ENCODE peak calls at places on chromosome 13, in seven cellular contexts. T, O, S, A, Z, Q and I are unnamed samples.
A peak's percentile ranks its signal among the peaks of the same experiment; 100 is the strongest.

GRCh38 chr13:28655566-28655965 is 3.4 kb upstream of the POMP start:
- DNase-seq in T (peak; percentile 85), O (peak; percentile 69), S (no peak), A (no peak), Z (no peak), Q (no peak), I (no peak)

GRCh38 chr13:97018029-97018819 is 23.9 kb upstream of the OXGR1 start:
- DNase-seq in T (peak; percentile 65), O (peak; percentile 49), S (peak; percentile 72), A (peak; percentile 66), Z (no peak), Q (peak; percentile 36), I (peak; percentile 70)

GRCh38 chr13:51687928-51688714 is 103.9 kb downstream of the WDFY2 start:
- DNase-seq in T (no peak), O (no peak), S (no peak), A (no peak), Z (no peak), Q (peak; percentile 32), I (no peak)

GRCh38 chr13:100566543-100566942 is 22.0 kb downstream of the GGACT start:
- DNase-seq in T (peak; percentile 53), O (peak; percentile 60), S (peak; percentile 69), A (no peak), Z (no peak), Q (no peak), I (no peak)

GRCh38 chr13:21175656-21176194 is 627 bp downstream of the SKA3 start:
- DNase-seq in T (peak; percentile 53), O (peak; percentile 32), S (no peak), A (no peak), Z (no peak), Q (peak; percentile 6), I (no peak)

GRCh38 chr13:104253063-104253680 is 1187.0 kb upstream of the SLC10A2 start:
- DNase-seq in T (no peak), O (peak; percentile 4), S (no peak), A (no peak), Z (no peak), Q (no peak), I (no peak)

GRCh38 chr13:111344471-111345191 is 24.2 kb downstream of the TEX29 start:
- DNase-seq in T (peak; percentile 56), O (peak; percentile 65), S (peak; percentile 43), A (no peak), Z (peak; percentile 71), Q (peak; percentile 20), I (peak; percentile 66)

GRCh38 chr13:93730780-93731179 is 504.2 kb downstream of the GPC6 start:
- DNase-seq in T (no peak), O (peak; percentile 78), S (peak; percentile 47), A (no peak), Z (no peak), Q (no peak), I (no peak)

GRCh38 chr13:85825454-85825853 is 26.2 kb upstream of the SLITRK6 start:
- DNase-seq in T (no peak), O (peak; percentile 9), S (no peak), A (no peak), Z (no peak), Q (no peak), I (no peak)

GRCh38 chr13:41019578-41020347 is 647 bp upstream of the ELF1 start:
- DNase-seq in T (no peak), O (no peak), S (no peak), A (no peak), Z (no peak), Q (peak; percentile 80), I (peak; percentile 36)

GRCh38 chr13:38334845-38335244 is 14.8 kb upstream of the UFM1 start:
- DNase-seq in T (no peak), O (no peak), S (no peak), A (no peak), Z (no peak), Q (no peak), I (no peak)

GRCh38 chr13:100800283-100800875 is 125.8 kb upstream of the TMTC4 start:
- DNase-seq in T (no peak), O (no peak), S (no peak), A (no peak), Z (no peak), Q (no peak), I (no peak)

GRCh38 chr13:67277581-67277980 is 47.4 kb upstream of the PCDH9 start:
- DNase-seq in T (no peak), O (peak; percentile 51), S (peak; percentile 10), A (no peak), Z (no peak), Q (no peak), I (no peak)

GRCh38 chr13:101614491-101614890 is 162.0 kb downstream of the ITGBL1 start:
- DNase-seq in T (no peak), O (no peak), S (no peak), A (no peak), Z (no peak), Q (no peak), I (no peak)

GRCh38 chr13:37386276-37386675 is 212.3 kb downstream of the POSTN start:
- DNase-seq in T (peak; percentile 56), O (peak; percentile 80), S (no peak), A (no peak), Z (no peak), Q (no peak), I (no peak)

GRCh38 chr13:24348797-24349515 is 39.6 kb downstream of the C1QTNF9 start:
- DNase-seq in T (no peak), O (no peak), S (peak; percentile 79), A (peak; percentile 18), Z (no peak), Q (no peak), I (peak; percentile 26)

GRCh38 chr13:107392205-107392604 is 823.1 kb downstream of the LIG4 start:
- DNase-seq in T (no peak), O (no peak), S (no peak), A (no peak), Z (no peak), Q (no peak), I (no peak)

GRCh38 chr13:31629085-31629785 is 110.1 kb upstream of the RXFP2 start:
- DNase-seq in T (peak; percentile 86), O (peak; percentile 70), S (peak; percentile 6), A (no peak), Z (no peak), Q (no peak), I (no peak)

GRCh38 chr13:79435549-79435948 is 29.5 kb upstream of the RBM26 start:
- DNase-seq in T (peak; percentile 83), O (peak; percentile 83), S (peak; percentile 74), A (no peak), Z (no peak), Q (no peak), I (no peak)

GRCh38 chr13:34349091-34349722 is 531.3 kb downstream of the RFC3 start:
- DNase-seq in T (peak; percentile 95), O (peak; percentile 100), S (peak; percentile 92), A (peak; percentile 66), Z (no peak), Q (no peak), I (peak; percentile 40)

GRCh38 chr13:63840551-63841421 is 2425.1 kb upstream of the PCDH20 start:
- DNase-seq in T (no peak), O (no peak), S (no peak), A (peak; percentile 26), Z (no peak), Q (no peak), I (no peak)

GRCh38 chr13:33186851-33187250 is 98.7 kb downstream of the STARD13 start:
- DNase-seq in T (peak; percentile 28), O (peak; percentile 94), S (peak; percentile 17), A (peak; percentile 75), Z (no peak), Q (no peak), I (no peak)

GRCh38 chr13:33183431-33184130 is 102.0 kb downstream of the STARD13 start:
- DNase-seq in T (peak; percentile 74), O (peak; percentile 88), S (no peak), A (peak; percentile 53), Z (no peak), Q (no peak), I (no peak)

GRCh38 chr13:33184530-33184929 is 101.0 kb downstream of the STARD13 start:
- DNase-seq in T (no peak), O (no peak), S (no peak), A (no peak), Z (no peak), Q (no peak), I (no peak)

GRCh38 chr13:33184131-33184485 is 101.4 kb downstream of the STARD13 start:
- DNase-seq in T (no peak), O (no peak), S (no peak), A (no peak), Z (no peak), Q (no peak), I (no peak)

DNA sequence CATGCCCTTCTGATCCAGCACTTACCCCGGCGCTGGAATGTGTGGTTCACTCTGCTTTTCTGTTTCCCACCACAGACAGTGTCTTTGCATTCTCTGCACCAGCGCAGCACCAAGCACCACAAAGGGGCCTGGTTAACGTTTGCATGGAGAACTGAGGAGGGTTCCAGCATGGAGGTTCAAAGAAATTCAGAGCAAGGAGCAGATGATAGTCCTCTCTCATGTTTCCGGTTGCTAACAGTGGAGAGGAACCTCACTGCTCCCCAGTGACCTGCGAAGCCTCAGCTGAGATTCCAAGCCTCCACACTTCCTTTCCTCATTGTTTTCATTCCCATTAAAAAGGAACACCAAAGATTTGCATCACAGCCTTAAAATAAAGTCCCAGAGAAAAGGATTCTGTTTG is 99.7 kb downstream of the STARD13 start:
- DNase-seq in T (no peak), O (peak; percentile 73), S (no peak), A (peak; percentile 52), Z (no peak), Q (no peak), I (no peak)
- H3K27ac ChIP-seq in T (no peak overlapping the region), O (peak overlapping the region; percentile 13), S (no peak overlapping the region), A (peak overlapping the region; percentile 100), Z (no peak overlapping the region), Q (no peak overlapping the region), I (peak overlapping the region; percentile 39)

GRCh38 chr13:30577381-30577780 is 40.3 kb upstream of the USPL1 start:
- DNase-seq in T (peak; percentile 97), O (peak; percentile 98), S (peak; percentile 90), A (peak; percentile 64), Z (no peak), Q (peak; percentile 13), I (peak; percentile 8)
- H3K4me2 ChIP-seq in T (peak overlapping the region; percentile 44), O (no peak overlapping the region), S (peak overlapping the region; percentile 44), A (peak overlapping the region; percentile 30), Z (no peak overlapping the region), Q (no peak overlapping the region), I (no peak overlapping the region)

DNA sequence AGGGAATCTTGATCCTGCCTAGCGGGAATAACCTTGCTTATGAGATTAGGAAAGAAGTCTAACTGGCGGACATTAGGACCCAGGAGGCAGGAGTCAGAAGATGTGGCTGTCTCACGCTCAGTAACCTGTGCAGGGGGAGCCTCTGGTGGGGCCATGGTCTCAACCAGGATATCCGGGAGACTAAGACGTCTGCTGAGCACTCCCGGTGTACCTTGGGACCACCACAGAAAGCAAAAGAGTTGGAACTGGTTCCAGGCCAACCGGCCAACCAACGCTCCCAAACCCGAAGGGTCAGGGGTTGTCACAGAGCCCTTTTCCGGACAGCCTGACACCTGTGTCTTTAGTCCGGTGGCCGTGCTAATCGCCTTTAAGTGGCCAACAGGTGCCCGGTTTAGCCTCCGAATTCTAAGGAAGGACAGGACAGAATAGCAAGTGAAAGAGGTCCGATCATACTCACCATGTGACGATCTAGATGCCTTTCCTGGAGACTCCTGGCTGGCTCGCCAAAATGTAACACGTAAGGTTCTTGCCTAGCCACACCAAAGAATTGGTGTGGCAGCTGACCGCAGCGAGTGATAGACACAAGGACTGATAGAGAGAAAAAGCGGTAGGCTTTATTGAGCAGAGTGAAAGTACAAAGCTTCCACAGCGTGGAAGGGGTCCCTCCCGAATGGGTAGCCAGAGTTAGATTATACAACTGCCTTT is 103.9 kb upstream of the DIAPH3 start:
- DNase-seq in T (peak; percentile 6), O (peak; percentile 14), S (no peak), A (peak; percentile 21), Z (no peak), Q (no peak), I (peak; percentile 53)
- H3K27ac ChIP-seq in T (no peak overlapping the region), O (no peak overlapping the region), S (no peak overlapping the region), A (no peak overlapping the region), Z (no peak overlapping the region), Q (no peak overlapping the region), I (peak overlapping the region; percentile 71)

GRCh38 chr13:44451109-44451508 is 77.5 kb downstream of the SERP2 start:
- DNase-seq in T (no peak), O (no peak), S (no peak), A (no peak), Z (no peak), Q (no peak), I (no peak)
- H3K4me2 ChIP-seq in T (no peak overlapping the region), O (peak overlapping the region; percentile 48), S (no peak overlapping the region), A (no peak overlapping the region), Z (no peak overlapping the region), Q (no peak overlapping the region), I (no peak overlapping the region)